ENCODE peak calls at places on chromosomes 5 and 9, in ten cellular contexts. X, G, D, H, L, E, T, V, A and P are unnamed samples.
A peak's percentile ranks its signal among the peaks of the same experiment; 100 is the strongest.

GRCh38 chr5:126031989-126032716 is 391.1 kb upstream of the GRAMD2B start:
- DNase-seq in X (no peak), G (no peak), D (peak; percentile 46), H (no peak), L (no peak), E (no peak), T (no peak), V (no peak), A (no peak), P (no peak)

GRCh38 chr5:160269017-160269416 is 39.7 kb downstream of the FABP6 start:
- DNase-seq in X (no peak), G (no peak), D (peak; percentile 56), H (no peak), L (no peak), E (no peak), T (no peak), V (no peak), A (peak; percentile 94), P (no peak)

GRCh38 chr5:33379757-33380156 is 61.0 kb upstream of the TARS1 start:
- DNase-seq in X (no peak), G (peak; percentile 59), D (peak; percentile 20), H (no peak), L (no peak), E (peak; percentile 6), T (no peak), V (peak; percentile 64), A (no peak), P (no peak)

GRCh38 chr9:7186175-7186574 is 428.4 kb downstream of the KDM4C start:
- DNase-seq in X (no peak), G (no peak), D (peak; percentile 21), H (no peak), L (no peak), E (no peak), T (no peak), V (peak; percentile 60), A (no peak), P (no peak)

GRCh38 chr5:43197535-43197934 is 5.5 kb downstream of the NIM1K start:
- DNase-seq in X (no peak), G (no peak), D (no peak), H (no peak), L (no peak), E (no peak), T (no peak), V (no peak), A (no peak), P (no peak)

GRCh38 chr9:126491256-126491879 is 122.4 kb upstream of the LMX1B start:
- DNase-seq in X (peak; percentile 31), G (peak; percentile 76), D (peak; percentile 45), H (no peak), L (no peak), E (peak; percentile 66), T (peak; percentile 74), V (no peak), A (no peak), P (peak; percentile 69)

GRCh38 chr9:15509931-15510788 is 610 bp downstream of the PSIP1 start:
- DNase-seq in X (peak; percentile 59), G (peak; percentile 48), D (no peak), H (peak; percentile 34), L (no peak), E (no peak), T (peak; percentile 82), V (peak; percentile 58), A (peak; percentile 70), P (peak; percentile 80)

GRCh38 chr9:82558855-82559615 is 503.9 kb downstream of the RASEF start:
- DNase-seq in X (no peak), G (no peak), D (no peak), H (no peak), L (no peak), E (no peak), T (no peak), V (no peak), A (no peak), P (no peak)

GRCh38 chr5:172430354-172430753 is 24.0 kb downstream of the SH3PXD2B start:
- DNase-seq in X (no peak), G (no peak), D (no peak), H (no peak), L (no peak), E (no peak), T (no peak), V (no peak), A (no peak), P (no peak)
- TF ChIP-seq CTCF in X (no peak), G (no peak), D (no peak), H (no peak), L (no peak), E (no peak), T (no peak), V (no peak), A (no peak), P (no peak)

GRCh38 chr5:122454522-122454921 is 142.5 kb downstream of the SNCAIP start:
- DNase-seq in X (no peak), G (no peak), D (no peak), H (no peak), L (no peak), E (no peak), T (no peak), V (no peak), A (no peak), P (no peak)

GRCh38 chr5:122464191-122464590 is 152.2 kb downstream of the SNCAIP start:
- DNase-seq in X (no peak), G (no peak), D (no peak), H (no peak), L (no peak), E (no peak), T (no peak), V (no peak), A (no peak), P (no peak)

GRCh38 chr5:122457178-122457826 is 145.3 kb downstream of the SNCAIP start:
- DNase-seq in X (no peak), G (no peak), D (no peak), H (no peak), L (no peak), E (no peak), T (no peak), V (no peak), A (no peak), P (no peak)

GRCh38 chr5:122463221-122463620 is 151.2 kb downstream of the SNCAIP start:
- DNase-seq in X (no peak), G (no peak), D (no peak), H (no peak), L (no peak), E (no peak), T (no peak), V (no peak), A (no peak), P (no peak)

DNA sequence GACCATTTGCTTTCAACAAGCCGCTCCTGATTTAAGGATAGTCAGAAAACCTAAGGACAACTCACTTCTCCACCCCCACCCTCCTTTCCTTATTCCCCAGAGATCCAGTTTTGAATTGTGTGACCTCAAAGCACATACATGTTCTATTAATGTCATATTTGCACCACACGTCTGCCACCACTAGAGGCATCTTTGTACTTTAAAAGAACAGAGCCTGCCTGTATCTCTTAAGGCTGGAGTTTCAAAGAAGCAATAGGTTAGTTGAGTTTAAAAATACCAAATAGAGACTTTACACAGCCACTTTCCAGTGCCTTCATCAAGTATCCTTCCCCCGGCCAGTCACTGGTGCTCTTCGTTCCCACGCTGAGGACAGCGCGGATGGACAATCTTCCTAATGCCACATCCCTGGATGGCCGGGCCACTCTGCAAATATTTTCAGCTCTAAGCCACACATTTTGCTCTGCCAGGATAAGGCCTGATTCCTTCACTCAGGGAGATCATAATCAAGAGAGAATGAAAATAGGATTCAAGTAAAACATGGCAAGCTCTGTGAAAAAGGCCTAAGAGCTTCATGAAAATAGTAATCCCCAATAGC is 146.3 kb downstream of the SNCAIP start:
- DNase-seq in X (no peak), G (peak; percentile 49), D (no peak), H (no peak), L (no peak), E (no peak), T (peak; percentile 32), V (no peak), A (no peak), P (peak; percentile 24)
- TF ChIP-seq CTCF in X (no peak), G (peak; percentile 59), D (peak; percentile 64), H (peak; percentile 78), L (peak; percentile 54), E (peak; percentile 49), T (peak; percentile 33), V (peak; percentile 68), A (no peak), P (peak; percentile 48)

DNA sequence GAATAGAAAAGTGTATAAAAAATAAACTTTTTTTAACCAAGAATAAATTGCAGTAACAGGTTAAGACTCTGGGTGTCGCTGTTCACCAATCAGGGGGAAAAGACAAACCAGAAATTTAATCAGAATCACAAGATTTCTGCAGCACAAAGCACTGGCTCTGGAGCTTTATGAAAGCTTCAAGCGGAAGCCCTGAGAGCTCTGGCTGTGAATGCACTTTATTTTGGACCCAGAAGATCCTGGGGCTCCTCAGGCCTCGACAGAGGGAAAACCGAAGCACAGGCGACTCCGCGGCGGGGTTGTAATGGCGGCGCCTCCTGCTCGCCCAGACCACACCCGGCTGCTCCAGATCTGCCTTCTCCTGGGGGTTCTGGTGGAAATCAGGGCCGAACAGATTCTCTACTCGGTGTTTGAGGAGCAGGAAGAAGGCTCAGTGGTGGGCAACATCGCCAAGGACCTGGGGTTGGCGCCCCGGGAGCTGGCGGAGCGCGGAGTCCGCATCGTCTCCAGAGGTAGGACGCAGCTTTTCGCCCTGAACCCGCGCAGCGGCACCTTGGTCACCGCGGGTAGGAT is at the start of gene PCDHGA4:
- DNase-seq in X (no peak), G (no peak), D (no peak), H (no peak), L (no peak), E (no peak), T (no peak), V (no peak), A (no peak), P (no peak)
- TF ChIP-seq CTCF in X (no peak), G (peak; percentile 39), D (peak; percentile 48), H (peak; percentile 20), L (peak; percentile 2), E (no peak), T (peak; percentile 13), V (peak; percentile 64), A (peak; percentile 45), P (peak; percentile 44)

GRCh38 chr9:87629094-87629493 is 96.8 kb upstream of the CTSL start:
- DNase-seq in X (no peak), G (no peak), D (no peak), H (no peak), L (no peak), E (no peak), T (no peak), V (no peak), A (no peak), P (no peak)

GRCh38 chr9:87635656-87636501 is 90.0 kb upstream of the CTSL start:
- DNase-seq in X (no peak), G (no peak), D (no peak), H (no peak), L (no peak), E (no peak), T (no peak), V (peak; percentile 23), A (peak; percentile 72), P (no peak)

GRCh38 chr9:87630846-87631245 is 95.1 kb upstream of the CTSL start:
- DNase-seq in X (no peak), G (no peak), D (no peak), H (no peak), L (no peak), E (no peak), T (no peak), V (no peak), A (no peak), P (no peak)

DNA sequence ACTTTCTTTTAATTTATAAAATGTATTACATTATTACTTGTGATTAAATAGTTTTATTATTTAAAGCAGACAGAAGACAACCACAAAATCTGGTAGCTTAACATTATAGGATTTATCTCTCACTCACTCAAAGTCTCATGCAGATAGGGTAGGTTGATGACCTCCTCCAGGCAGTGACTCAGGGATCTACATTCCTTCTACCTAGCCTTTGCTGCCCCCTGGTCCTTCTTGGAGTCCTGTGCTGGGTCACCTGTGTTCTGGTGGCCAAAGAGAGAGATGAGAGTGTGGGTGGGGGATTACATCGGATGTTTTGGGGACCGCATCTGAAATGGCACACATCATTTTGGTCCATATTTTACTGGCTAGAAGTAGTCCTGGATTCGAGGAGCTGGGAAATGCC is 95.7 kb upstream of the CTSL start:
- DNase-seq in X (no peak), G (no peak), D (no peak), H (no peak), L (no peak), E (no peak), T (no peak), V (no peak), A (no peak), P (no peak)
- TF ChIP-seq CTCF in X (no peak), G (no peak), D (peak; percentile 10), H (no peak), L (no peak), E (no peak), T (no peak), V (peak; percentile 15), A (no peak), P (no peak)